ENCODE peak calls at places on chromosomes 13 and 19, in ten cellular contexts. A, B, F, X, T, H, N, Y, Z and U are unnamed samples.

GRCh38 chr13:44243198-44243852 is 130.3 kb upstream of the SERP2 start:
- DNase-seq in A (peak), B (no peak), F (peak), X (peak), T (peak), H (peak), N (peak), Y (peak), Z (peak), U (no peak)

GRCh38 chr19:28184997-28185396 is 1028.0 kb downstream of the UQCRFS1 start:
- DNase-seq in A (peak), B (no peak), F (no peak), X (no peak), T (no peak), H (no peak), N (no peak), Y (peak), Z (no peak), U (no peak)

GRCh38 chr19:8451377-8451776 is 6.6 kb downstream of the HNRNPM start:
- DNase-seq in A (no peak), B (no peak), F (peak), X (no peak), T (no peak), H (no peak), N (no peak), Y (no peak), Z (no peak), U (no peak)

GRCh38 chr19:35336166-35336955 is 7.4 kb downstream of the CD22 start:
- DNase-seq in A (no peak), B (no peak), F (no peak), X (peak), T (no peak), H (no peak), N (no peak), Y (no peak), Z (no peak), U (no peak)

GRCh38 chr19:896999-897398 is 3.7 kb downstream of the RNU6-9 start:
- DNase-seq in A (no peak), B (no peak), F (no peak), X (no peak), T (no peak), H (no peak), N (no peak), Y (no peak), Z (no peak), U (no peak)

GRCh38 chr19:3250675-3251074 is 26.2 kb downstream of the CELF5 start:
- DNase-seq in A (peak), B (no peak), F (peak), X (peak), T (no peak), H (peak), N (peak), Y (peak), Z (no peak), U (no peak)

GRCh38 chr13:25111557-25111956 is 15.6 kb downstream of the PABPC3 start:
- DNase-seq in A (no peak), B (no peak), F (peak), X (no peak), T (no peak), H (no peak), N (no peak), Y (no peak), Z (no peak), U (no peak)

GRCh38 chr13:40013554-40013953 is 358.1 kb downstream of the COG6 start:
- DNase-seq in A (no peak), B (no peak), F (peak), X (no peak), T (no peak), H (no peak), N (no peak), Y (no peak), Z (no peak), U (no peak)

GRCh38 chr13:31204592-31204991 is 4.8 kb downstream of the B3GLCT start:
- DNase-seq in A (peak), B (no peak), F (peak), X (peak), T (peak), H (no peak), N (peak), Y (peak), Z (no peak), U (no peak)

GRCh38 chr13:75359266-75359665 is 122.7 kb downstream of the TBC1D4 start:
- DNase-seq in A (peak), B (no peak), F (peak), X (peak), T (no peak), H (no peak), N (no peak), Y (peak), Z (no peak), U (no peak)

GRCh38 chr13:111115841-111116500 is 861 bp downstream of the ARHGEF7 start:
- DNase-seq in A (peak), B (no peak), F (peak), X (peak), T (no peak), H (peak), N (no peak), Y (peak), Z (no peak), U (no peak)

GRCh38 chr19:7869453-7869909 is 4.7 kb downstream of the PRR36 start:
- DNase-seq in A (peak), B (peak), F (peak), X (peak), T (no peak), H (peak), N (peak), Y (peak), Z (peak), U (peak)

GRCh38 chr19:56637976-56638555 is 4.9 kb upstream of the SMIM17 start:
- DNase-seq in A (peak), B (no peak), F (peak), X (peak), T (peak), H (no peak), N (peak), Y (peak), Z (peak), U (peak)

GRCh38 chr19:45554481-45554880 is 30.1 kb downstream of the OPA3 start:
- DNase-seq in A (no peak), B (no peak), F (no peak), X (peak), T (no peak), H (no peak), N (no peak), Y (no peak), Z (no peak), U (no peak)

GRCh38 chr13:111049791-111050538 is 65.1 kb upstream of the ARHGEF7 start:
- DNase-seq in A (peak), B (no peak), F (peak), X (no peak), T (no peak), H (no peak), N (peak), Y (peak), Z (peak), U (peak)

GRCh38 chr13:113077953-113078894 is 27.4 kb upstream of the F7 start:
- DNase-seq in A (no peak), B (peak), F (no peak), X (no peak), T (peak), H (no peak), N (no peak), Y (no peak), Z (no peak), U (no peak)

GRCh38 chr19:21677696-21678418 is 89.5 kb downstream of the ZNF100 start:
- DNase-seq in A (no peak), B (no peak), F (no peak), X (no peak), T (no peak), H (no peak), N (no peak), Y (no peak), Z (no peak), U (no peak)

DNA sequence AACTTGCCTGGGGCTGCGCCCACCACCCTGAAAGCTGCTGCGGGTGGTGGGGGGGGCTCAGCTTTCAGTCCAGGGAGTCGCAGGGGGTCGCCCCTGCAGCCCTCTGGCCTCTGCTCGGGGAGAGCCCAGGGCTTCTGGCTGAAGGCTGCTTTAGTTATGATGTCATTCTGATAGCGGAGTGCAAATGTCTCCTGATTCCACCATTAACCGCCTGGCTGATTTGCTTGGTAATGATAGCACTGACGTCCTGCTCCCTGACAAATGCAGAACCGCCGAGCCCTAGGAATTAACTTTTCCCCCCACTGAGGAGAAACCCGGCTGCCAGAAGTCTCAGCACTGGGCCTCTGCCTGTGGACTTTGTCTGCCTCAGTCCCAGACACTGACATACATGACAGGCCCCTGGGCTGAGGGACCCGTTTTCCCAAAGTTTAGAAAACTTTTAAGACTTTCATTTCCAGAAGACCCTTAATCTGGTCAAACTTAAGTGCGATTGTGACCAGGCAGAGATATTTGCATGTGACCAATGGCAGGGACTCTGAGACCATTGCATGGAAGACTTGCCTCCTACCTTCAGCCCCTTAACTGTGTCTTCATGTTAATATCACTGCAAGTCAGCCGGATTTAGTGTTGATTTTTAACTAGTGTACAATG is 142.5 kb upstream of the ZNF536 start:
- DNase-seq in A (no peak), B (no peak), F (no peak), X (no peak), T (peak), H (no peak), N (no peak), Y (no peak), Z (no peak), U (no peak)
- H3K4me3 ChIP-seq in A (no peak), B (no peak), F (no peak), X (no peak), T (peak), H (no peak), N (no peak), Y (no peak), Z (peak), U (no peak)

DNA sequence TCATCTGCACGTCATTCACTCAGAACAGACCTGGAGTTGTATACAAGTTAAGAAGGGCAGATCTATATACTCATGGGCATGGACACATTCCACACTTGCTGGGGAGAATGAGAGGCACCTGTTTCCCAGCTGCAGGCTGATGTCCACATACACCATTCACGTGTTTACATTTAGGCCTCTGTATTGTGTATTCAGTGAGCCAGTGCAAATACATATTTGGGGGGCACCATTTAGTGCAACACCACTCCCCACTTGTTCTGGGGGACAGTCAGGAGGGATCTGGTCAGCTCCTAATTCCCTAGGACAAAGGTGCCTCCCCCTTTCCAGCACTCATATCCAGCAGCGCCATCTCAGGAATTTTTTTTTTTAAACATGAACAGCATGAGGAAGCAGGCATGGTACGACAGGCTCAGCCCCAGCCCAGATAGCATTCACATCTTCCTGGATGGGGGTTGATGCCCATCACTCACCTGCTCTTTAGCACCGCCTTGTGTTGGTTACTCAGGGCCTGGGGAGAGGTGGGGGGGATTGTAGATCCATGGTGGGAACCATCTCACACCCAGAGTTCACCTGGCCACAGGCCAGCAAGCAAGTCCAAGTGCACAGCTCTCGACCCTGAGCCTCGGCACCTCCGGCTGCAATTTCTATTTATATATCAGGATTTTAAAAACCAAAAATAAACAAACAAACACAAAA is 56.9 kb upstream of the ZNF254 start:
- DNase-seq in A (no peak), B (no peak), F (no peak), X (no peak), T (no peak), H (no peak), N (no peak), Y (no peak), Z (no peak), U (no peak)
- H3K4me3 ChIP-seq in A (no peak), B (no peak), F (no peak), X (no peak), T (no peak), H (no peak), N (no peak), Y (no peak), Z (no peak), U (no peak)

GRCh38 chr19:14110650-14111049 is 6.9 kb downstream of the PRKACA start:
- DNase-seq in A (no peak), B (no peak), F (no peak), X (peak), T (no peak), H (no peak), N (no peak), Y (no peak), Z (no peak), U (no peak)

GRCh38 chr19:14112809-14113385 is 4.7 kb downstream of the PRKACA start:
- DNase-seq in A (peak), B (no peak), F (no peak), X (peak), T (no peak), H (no peak), N (no peak), Y (peak), Z (no peak), U (no peak)

GRCh38 chr19:14112051-14112808 is 5.3 kb downstream of the PRKACA start:
- DNase-seq in A (peak), B (no peak), F (no peak), X (peak), T (no peak), H (no peak), N (no peak), Y (peak), Z (no peak), U (no peak)

GRCh38 chr19:14113762-14114414 is 3.7 kb downstream of the PRKACA start:
- DNase-seq in A (no peak), B (peak), F (no peak), X (peak), T (no peak), H (peak), N (peak), Y (no peak), Z (no peak), U (no peak)

DNA sequence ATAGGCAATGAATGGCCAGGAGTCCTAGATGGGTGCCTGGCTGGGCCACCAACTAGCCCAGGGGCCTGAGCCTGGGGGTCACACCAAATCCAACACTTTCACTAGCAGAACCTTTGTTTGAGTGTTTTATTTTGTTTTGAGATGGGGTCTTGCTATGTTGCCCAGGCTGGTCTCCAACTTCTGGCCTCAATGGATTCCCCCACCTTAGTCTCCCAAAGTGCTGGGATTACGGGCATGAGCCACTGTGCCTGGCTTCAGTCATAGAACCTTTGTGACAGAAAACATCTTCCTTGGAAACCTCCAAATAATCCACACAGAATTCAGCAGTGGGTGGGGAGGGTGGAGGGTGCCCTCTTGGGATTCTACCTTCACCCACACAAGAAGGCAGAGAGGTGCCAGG is 6.1 kb downstream of the PRKACA start:
- DNase-seq in A (no peak), B (no peak), F (no peak), X (peak), T (no peak), H (no peak), N (no peak), Y (no peak), Z (no peak), U (no peak)
- H3K4me3 ChIP-seq in A (no peak), B (no peak), F (no peak), X (no peak), T (no peak), H (no peak), N (no peak), Y (no peak), Z (no peak), U (no peak)

GRCh38 chr13:74135306-74136088 is 1.3 kb upstream of the KLF12 start:
- DNase-seq in A (peak), B (peak), F (peak), X (peak), T (peak), H (peak), N (peak), Y (peak), Z (peak), U (peak)

GRCh38 chr13:74132768-74133656 is 1.2 kb downstream of the KLF12 start:
- DNase-seq in A (peak), B (peak), F (peak), X (peak), T (peak), H (peak), N (peak), Y (no peak), Z (peak), U (no peak)

GRCh38 chr13:74134777-74135305 is 637 bp upstream of the KLF12 start:
- DNase-seq in A (no peak), B (peak), F (no peak), X (peak), T (peak), H (peak), N (peak), Y (no peak), Z (peak), U (peak)

GRCh38 chr13:74133657-74134201 is 475 bp downstream of the KLF12 start:
- DNase-seq in A (peak), B (peak), F (peak), X (peak), T (peak), H (peak), N (peak), Y (peak), Z (peak), U (peak)

GRCh38 chr13:74134226-74134776 is at the start of gene KLF12:
- DNase-seq in A (peak), B (peak), F (peak), X (peak), T (peak), H (peak), N (peak), Y (peak), Z (peak), U (peak)
- H3K4me3 ChIP-seq in A (peak), B (peak), F (peak), X (peak), T (peak), H (peak), N (peak), Y (peak), Z (peak), U (peak)

GRCh38 chr13:102902789-102903347 is 57.0 kb downstream of the ERCC5 start:
- DNase-seq in A (no peak), B (no peak), F (peak), X (no peak), T (peak), H (no peak), N (no peak), Y (no peak), Z (no peak), U (no peak)
- H3K4me3 ChIP-seq in A (no peak), B (no peak), F (no peak), X (no peak), T (no peak), H (no peak), N (no peak), Y (no peak), Z (no peak), U (no peak)